ENCODE peak calls at places on chromosomes 7 and 10, in ten cellular contexts. One of them, this sample, is unnamed.

GRCh38 chr7:155815332-155816191 is 3.3 kb upstream of the SHH start:
- DNase-seq in tibial nerve: no peak
- DNase-seq in left ventricle myocardium inferior: no peak
- DNase-seq in astrocyte of the cerebellum: peak; percentile 6
- DNase-seq in GM13976: peak; percentile 92
- DNase-seq in GM12865: peak; percentile 68
- DNase-seq in Peyer's patch: no peak
- DNase-seq in A549: peak; percentile 63
- DNase-seq in PC-3: peak; percentile 76
- DNase-seq in colonic mucosa: peak; percentile 82
- DNase-seq in this sample: peak; percentile 90

GRCh38 chr10:88092975-88093374 is 229.6 kb downstream of the PTEN start:
- DNase-seq in tibial nerve: no peak
- DNase-seq in left ventricle myocardium inferior: peak; percentile 50
- DNase-seq in astrocyte of the cerebellum: no peak
- DNase-seq in GM13976: no peak
- DNase-seq in GM12865: peak; percentile 62
- DNase-seq in Peyer's patch: no peak
- DNase-seq in A549: no peak
- DNase-seq in PC-3: no peak
- DNase-seq in colonic mucosa: no peak
- DNase-seq in this sample: no peak

GRCh38 chr7:116354546-116355422 is 144.4 kb downstream of the TES start:
- DNase-seq in tibial nerve: peak; percentile 38
- DNase-seq in left ventricle myocardium inferior: peak; percentile 74
- DNase-seq in astrocyte of the cerebellum: peak; percentile 99
- DNase-seq in GM13976: no peak
- DNase-seq in GM12865: no peak
- DNase-seq in Peyer's patch: no peak
- DNase-seq in A549: peak; percentile 97
- DNase-seq in PC-3: peak; percentile 96
- DNase-seq in colonic mucosa: peak; percentile 32
- DNase-seq in this sample: no peak

GRCh38 chr7:24494832-24495231 is 78.4 kb upstream of the PALS2 start:
- DNase-seq in tibial nerve: no peak
- DNase-seq in left ventricle myocardium inferior: no peak
- DNase-seq in astrocyte of the cerebellum: no peak
- DNase-seq in GM13976: no peak
- DNase-seq in GM12865: no peak
- DNase-seq in Peyer's patch: no peak
- DNase-seq in A549: no peak
- DNase-seq in PC-3: no peak
- DNase-seq in colonic mucosa: no peak
- DNase-seq in this sample: no peak

GRCh38 chr10:119521443-119522204 is 20.9 kb downstream of the RGS10 start:
- DNase-seq in tibial nerve: no peak
- DNase-seq in left ventricle myocardium inferior: no peak
- DNase-seq in astrocyte of the cerebellum: peak; percentile 60
- DNase-seq in GM13976: no peak
- DNase-seq in GM12865: no peak
- DNase-seq in Peyer's patch: no peak
- DNase-seq in A549: peak; percentile 47
- DNase-seq in PC-3: peak; percentile 84
- DNase-seq in colonic mucosa: no peak
- DNase-seq in this sample: no peak

GRCh38 chr7:151796091-151796870 is 80.6 kb downstream of the PRKAG2 start:
- DNase-seq in tibial nerve: no peak
- DNase-seq in left ventricle myocardium inferior: peak; percentile 26
- DNase-seq in astrocyte of the cerebellum: no peak
- DNase-seq in GM13976: no peak
- DNase-seq in GM12865: no peak
- DNase-seq in Peyer's patch: no peak
- DNase-seq in A549: peak; percentile 57
- DNase-seq in PC-3: peak; percentile 90
- DNase-seq in colonic mucosa: peak; percentile 47
- DNase-seq in this sample: no peak

GRCh38 chr7:157775560-157776332 is 438.9 kb downstream of the DNAJB6 start:
- DNase-seq in tibial nerve: no peak
- DNase-seq in left ventricle myocardium inferior: no peak
- DNase-seq in astrocyte of the cerebellum: no peak
- DNase-seq in GM13976: no peak
- DNase-seq in GM12865: no peak
- DNase-seq in Peyer's patch: no peak
- DNase-seq in A549: peak; percentile 18
- DNase-seq in PC-3: no peak
- DNase-seq in colonic mucosa: no peak
- DNase-seq in this sample: no peak

GRCh38 chr7:47557317-47557985 is 24.5 kb downstream of the TNS3 start:
- DNase-seq in tibial nerve: no peak
- DNase-seq in left ventricle myocardium inferior: no peak
- DNase-seq in astrocyte of the cerebellum: no peak
- DNase-seq in GM13976: no peak
- DNase-seq in GM12865: no peak
- DNase-seq in Peyer's patch: no peak
- DNase-seq in A549: peak; percentile 86
- DNase-seq in PC-3: peak; percentile 78
- DNase-seq in colonic mucosa: no peak
- DNase-seq in this sample: no peak

GRCh38 chr7:25326466-25327156 is 98.3 kb upstream of the NPVF start:
- DNase-seq in tibial nerve: no peak
- DNase-seq in left ventricle myocardium inferior: no peak
- DNase-seq in astrocyte of the cerebellum: no peak
- DNase-seq in GM13976: no peak
- DNase-seq in GM12865: no peak
- DNase-seq in Peyer's patch: no peak
- DNase-seq in A549: no peak
- DNase-seq in PC-3: no peak
- DNase-seq in colonic mucosa: no peak
- DNase-seq in this sample: no peak

GRCh38 chr10:50360077-50360476 is 108.8 kb upstream of the ASAH2 start:
- DNase-seq in tibial nerve: no peak
- DNase-seq in left ventricle myocardium inferior: no peak
- DNase-seq in astrocyte of the cerebellum: no peak
- DNase-seq in GM13976: no peak
- DNase-seq in GM12865: no peak
- DNase-seq in Peyer's patch: no peak
- DNase-seq in A549: no peak
- DNase-seq in PC-3: no peak
- DNase-seq in colonic mucosa: no peak
- DNase-seq in this sample: no peak

GRCh38 chr7:140501941-140502340 is 22.6 kb upstream of the MKRN1 start:
- DNase-seq in tibial nerve: no peak
- DNase-seq in left ventricle myocardium inferior: no peak
- DNase-seq in astrocyte of the cerebellum: no peak
- DNase-seq in GM13976: no peak
- DNase-seq in GM12865: no peak
- DNase-seq in Peyer's patch: no peak
- DNase-seq in A549: no peak
- DNase-seq in PC-3: no peak
- DNase-seq in colonic mucosa: peak; percentile 69
- DNase-seq in this sample: no peak

GRCh38 chr7:140512317-140513000 is 33.2 kb upstream of the MKRN1 start:
- DNase-seq in tibial nerve: peak; percentile 13
- DNase-seq in left ventricle myocardium inferior: peak; percentile 48
- DNase-seq in astrocyte of the cerebellum: no peak
- DNase-seq in GM13976: no peak
- DNase-seq in GM12865: no peak
- DNase-seq in Peyer's patch: no peak
- DNase-seq in A549: peak; percentile 66
- DNase-seq in PC-3: peak; percentile 67
- DNase-seq in colonic mucosa: peak; percentile 98
- DNase-seq in this sample: no peak

GRCh38 chr7:140509789-140510188 is 30.5 kb upstream of the MKRN1 start:
- DNase-seq in tibial nerve: no peak
- DNase-seq in left ventricle myocardium inferior: no peak
- DNase-seq in astrocyte of the cerebellum: no peak
- DNase-seq in GM13976: no peak
- DNase-seq in GM12865: no peak
- DNase-seq in Peyer's patch: no peak
- DNase-seq in A549: no peak
- DNase-seq in PC-3: peak; percentile 53
- DNase-seq in colonic mucosa: peak; percentile 86
- DNase-seq in this sample: no peak

DNA sequence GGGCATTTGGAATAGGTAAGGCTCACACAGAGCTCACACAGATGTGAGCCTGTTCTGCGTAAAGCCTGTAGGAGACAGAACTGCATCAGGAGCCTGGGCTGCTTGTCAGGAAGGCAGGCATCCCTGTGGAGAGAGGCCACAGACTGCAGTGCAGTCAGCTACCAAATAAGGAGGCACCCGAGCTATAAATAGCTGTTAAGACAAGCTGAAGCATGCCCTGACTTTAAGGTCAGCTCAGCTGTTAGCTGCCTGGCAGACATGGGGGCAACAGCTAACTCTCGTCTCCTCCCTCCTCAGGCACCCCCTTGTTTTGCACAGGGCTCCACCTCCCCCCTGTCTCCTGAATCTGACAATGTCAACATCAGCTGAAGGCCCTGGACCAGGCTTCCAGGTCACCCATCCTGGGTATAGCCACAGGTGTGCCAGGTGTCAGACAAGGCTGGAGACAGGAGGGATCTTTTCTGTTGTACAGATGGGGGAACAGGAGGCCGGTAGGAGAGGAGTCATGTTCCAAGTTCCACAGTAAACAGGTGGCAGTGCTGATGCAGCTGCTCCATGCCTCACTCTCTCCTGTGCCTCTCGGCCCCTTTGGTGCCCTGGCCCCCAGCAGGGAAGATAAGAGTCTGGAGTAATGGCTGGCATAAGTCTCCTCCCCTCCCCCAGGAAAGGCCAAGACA is 27.6 kb upstream of the MKRN1 start:
- DNase-seq in tibial nerve: no peak
- DNase-seq in left ventricle myocardium inferior: peak; percentile 61
- DNase-seq in astrocyte of the cerebellum: peak; percentile 40
- DNase-seq in GM13976: no peak
- DNase-seq in GM12865: peak; percentile 19
- DNase-seq in Peyer's patch: no peak
- DNase-seq in A549: peak; percentile 27
- DNase-seq in PC-3: no peak
- DNase-seq in colonic mucosa: no peak
- DNase-seq in this sample: no peak
- TF ChIP-seq CTCF in tibial nerve: no peak
- TF ChIP-seq CTCF in left ventricle myocardium inferior: peak; percentile 38
- TF ChIP-seq CTCF in astrocyte of the cerebellum: peak; percentile 42
- TF ChIP-seq CTCF in GM13976: no peak
- TF ChIP-seq CTCF in GM12865: no peak
- TF ChIP-seq CTCF in Peyer's patch: no peak
- TF ChIP-seq CTCF in A549: no peak
- TF ChIP-seq CTCF in PC-3: no peak
- TF ChIP-seq CTCF in colonic mucosa: no peak
- TF ChIP-seq CTCF in this sample: no peak

DNA sequence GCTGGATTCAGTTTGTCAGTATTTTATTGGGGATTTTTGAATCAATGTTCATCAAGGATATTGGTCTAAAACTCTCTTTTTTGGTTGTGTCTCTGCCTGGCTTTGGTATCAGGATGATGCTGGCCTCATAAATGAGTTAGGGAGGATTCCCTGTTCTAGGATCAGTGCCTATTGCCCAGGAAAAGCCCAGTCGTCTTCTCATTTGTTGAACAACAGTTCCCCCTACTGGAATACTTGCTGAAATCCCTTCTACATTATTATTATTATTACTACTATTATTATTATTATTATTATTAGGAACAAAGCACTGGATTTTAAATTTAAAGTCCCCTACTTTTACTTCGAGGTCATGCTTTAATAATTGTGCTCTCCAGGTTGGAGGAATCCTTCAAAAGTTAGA is 528.9 kb downstream of the MAGI2 start:
- DNase-seq in tibial nerve: no peak
- DNase-seq in left ventricle myocardium inferior: no peak
- DNase-seq in astrocyte of the cerebellum: peak; percentile 20
- DNase-seq in GM13976: no peak
- DNase-seq in GM12865: peak; percentile 1
- DNase-seq in Peyer's patch: no peak
- DNase-seq in A549: peak; percentile 11
- DNase-seq in PC-3: peak; percentile 50
- DNase-seq in colonic mucosa: no peak
- DNase-seq in this sample: no peak
- TF ChIP-seq CTCF in tibial nerve: no peak
- TF ChIP-seq CTCF in left ventricle myocardium inferior: peak; percentile 26
- TF ChIP-seq CTCF in astrocyte of the cerebellum: peak; percentile 16
- TF ChIP-seq CTCF in GM13976: no peak
- TF ChIP-seq CTCF in GM12865: peak; percentile 5
- TF ChIP-seq CTCF in Peyer's patch: no peak
- TF ChIP-seq CTCF in A549: no peak
- TF ChIP-seq CTCF in PC-3: peak; percentile 18
- TF ChIP-seq CTCF in colonic mucosa: no peak
- TF ChIP-seq CTCF in this sample: peak; percentile 22

GRCh38 chr7:44693641-44694313 is 54.9 kb upstream of the ZMIZ2 start:
- DNase-seq in tibial nerve: no peak
- DNase-seq in left ventricle myocardium inferior: peak; percentile 67
- DNase-seq in astrocyte of the cerebellum: peak; percentile 74
- DNase-seq in GM13976: no peak
- DNase-seq in GM12865: no peak
- DNase-seq in Peyer's patch: no peak
- DNase-seq in A549: no peak
- DNase-seq in PC-3: no peak
- DNase-seq in colonic mucosa: no peak
- DNase-seq in this sample: no peak
- TF ChIP-seq CTCF in tibial nerve: no peak
- TF ChIP-seq CTCF in left ventricle myocardium inferior: no peak
- TF ChIP-seq CTCF in astrocyte of the cerebellum: no peak
- TF ChIP-seq CTCF in GM13976: no peak
- TF ChIP-seq CTCF in GM12865: no peak
- TF ChIP-seq CTCF in Peyer's patch: no peak
- TF ChIP-seq CTCF in A549: no peak
- TF ChIP-seq CTCF in PC-3: no peak
- TF ChIP-seq CTCF in colonic mucosa: no peak
- TF ChIP-seq CTCF in this sample: no peak

GRCh38 chr10:104308439-104308903 is 29.8 kb downstream of the ITPRIP start:
- DNase-seq in tibial nerve: peak; percentile 3
- DNase-seq in left ventricle myocardium inferior: no peak
- DNase-seq in astrocyte of the cerebellum: no peak
- DNase-seq in GM13976: peak; percentile 59
- DNase-seq in GM12865: peak; percentile 73
- DNase-seq in Peyer's patch: no peak
- DNase-seq in A549: no peak
- DNase-seq in PC-3: no peak
- DNase-seq in colonic mucosa: no peak
- DNase-seq in this sample: peak; percentile 76

GRCh38 chr10:104306897-104307296 is 31.4 kb downstream of the ITPRIP start:
- DNase-seq in tibial nerve: no peak
- DNase-seq in left ventricle myocardium inferior: no peak
- DNase-seq in astrocyte of the cerebellum: no peak
- DNase-seq in GM13976: no peak
- DNase-seq in GM12865: no peak
- DNase-seq in Peyer's patch: no peak
- DNase-seq in A549: no peak
- DNase-seq in PC-3: no peak
- DNase-seq in colonic mucosa: no peak
- DNase-seq in this sample: no peak

GRCh38 chr10:104309980-104310978 is 28.0 kb downstream of the ITPRIP start:
- DNase-seq in tibial nerve: peak; percentile 73
- DNase-seq in left ventricle myocardium inferior: peak; percentile 79
- DNase-seq in astrocyte of the cerebellum: no peak
- DNase-seq in GM13976: no peak
- DNase-seq in GM12865: no peak
- DNase-seq in Peyer's patch: no peak
- DNase-seq in A549: no peak
- DNase-seq in PC-3: peak; percentile 77
- DNase-seq in colonic mucosa: no peak
- DNase-seq in this sample: no peak

GRCh38 chr10:104304927-104305326 is 33.3 kb downstream of the ITPRIP start:
- DNase-seq in tibial nerve: no peak
- DNase-seq in left ventricle myocardium inferior: no peak
- DNase-seq in astrocyte of the cerebellum: no peak
- DNase-seq in GM13976: no peak
- DNase-seq in GM12865: no peak
- DNase-seq in Peyer's patch: no peak
- DNase-seq in A549: no peak
- DNase-seq in PC-3: peak; percentile 53
- DNase-seq in colonic mucosa: no peak
- DNase-seq in this sample: no peak

GRCh38 chr10:104307576-104308438 is 30.5 kb downstream of the ITPRIP start:
- DNase-seq in tibial nerve: no peak
- DNase-seq in left ventricle myocardium inferior: no peak
- DNase-seq in astrocyte of the cerebellum: no peak
- DNase-seq in GM13976: no peak
- DNase-seq in GM12865: no peak
- DNase-seq in Peyer's patch: no peak
- DNase-seq in A549: no peak
- DNase-seq in PC-3: no peak
- DNase-seq in colonic mucosa: no peak
- DNase-seq in this sample: no peak
- TF ChIP-seq CTCF in tibial nerve: no peak
- TF ChIP-seq CTCF in left ventricle myocardium inferior: no peak
- TF ChIP-seq CTCF in astrocyte of the cerebellum: no peak
- TF ChIP-seq CTCF in GM13976: no peak
- TF ChIP-seq CTCF in GM12865: no peak
- TF ChIP-seq CTCF in Peyer's patch: no peak
- TF ChIP-seq CTCF in A549: no peak
- TF ChIP-seq CTCF in PC-3: no peak
- TF ChIP-seq CTCF in colonic mucosa: no peak
- TF ChIP-seq CTCF in this sample: no peak

This sample was measured in GM13977.